ENCODE peak calls at places on chromosomes 12 and 14, in five cellular contexts. C is adrenal gland, L is uterus, R is A549, Z is IMR-90. U is an unnamed sample.
A peak's percentile ranks its signal among the peaks of the same experiment; 100 is the strongest.

GRCh38 chr12:64273527-64274403 is 51.7 kb upstream of the KICS2 start:
- DNase-seq in C (peak; percentile 19), L (no peak), R (peak; percentile 51), Z (no peak), U (peak; percentile 30)

GRCh38 chr14:63717704-63718103 is 10.2 kb downstream of the SGPP1 start:
- DNase-seq in C (no peak), L (no peak), R (peak; percentile 47), Z (peak; percentile 36), U (no peak)

GRCh38 chr12:90036641-90037040 is 328.0 kb upstream of the ATP2B1 start:
- DNase-seq in C (no peak), L (no peak), R (no peak), Z (peak; percentile 62), U (peak; percentile 11)

GRCh38 chr12:23484238-23484637 is 465.2 kb downstream of the SOX5 start:
- DNase-seq in C (no peak), L (no peak), R (no peak), Z (no peak), U (no peak)

GRCh38 chr14:70735043-70735442 is 74.3 kb downstream of the MAP3K9 start:
- DNase-seq in C (no peak), L (no peak), R (no peak), Z (no peak), U (no peak)

GRCh38 chr12:14238224-14238792 is 127.2 kb upstream of the ATF7IP start:
- DNase-seq in C (no peak), L (no peak), R (peak; percentile 39), Z (peak; percentile 55), U (no peak)

GRCh38 chr14:103360548-103360947 is 24.7 kb upstream of the MARK3 start:
- DNase-seq in C (peak; percentile 10), L (no peak), R (no peak), Z (no peak), U (no peak)

GRCh38 chr12:15956413-15957185 is 45.5 kb downstream of the DERA start:
- DNase-seq in C (no peak), L (no peak), R (no peak), Z (no peak), U (no peak)

GRCh38 chr14:21241218-21241819 is 27.9 kb downstream of the HNRNPC start:
- DNase-seq in C (no peak), L (no peak), R (peak; percentile 25), Z (peak; percentile 38), U (no peak)

GRCh38 chr12:75641031-75641780 is 129.8 kb upstream of the KRR1 start:
- DNase-seq in C (no peak), L (no peak), R (peak; percentile 66), Z (peak; percentile 80), U (peak; percentile 27)

GRCh38 chr14:38867561-38868150 is 235.4 kb downstream of the SEC23A start:
- DNase-seq in C (peak; percentile 64), L (peak; percentile 32), R (peak; percentile 81), Z (peak; percentile 79), U (peak; percentile 4)

GRCh38 chr12:47995976-47996375 is 8.3 kb downstream of the COL2A1 start:
- DNase-seq in C (peak; percentile 54), L (no peak), R (no peak), Z (peak; percentile 76), U (no peak)

DNA sequence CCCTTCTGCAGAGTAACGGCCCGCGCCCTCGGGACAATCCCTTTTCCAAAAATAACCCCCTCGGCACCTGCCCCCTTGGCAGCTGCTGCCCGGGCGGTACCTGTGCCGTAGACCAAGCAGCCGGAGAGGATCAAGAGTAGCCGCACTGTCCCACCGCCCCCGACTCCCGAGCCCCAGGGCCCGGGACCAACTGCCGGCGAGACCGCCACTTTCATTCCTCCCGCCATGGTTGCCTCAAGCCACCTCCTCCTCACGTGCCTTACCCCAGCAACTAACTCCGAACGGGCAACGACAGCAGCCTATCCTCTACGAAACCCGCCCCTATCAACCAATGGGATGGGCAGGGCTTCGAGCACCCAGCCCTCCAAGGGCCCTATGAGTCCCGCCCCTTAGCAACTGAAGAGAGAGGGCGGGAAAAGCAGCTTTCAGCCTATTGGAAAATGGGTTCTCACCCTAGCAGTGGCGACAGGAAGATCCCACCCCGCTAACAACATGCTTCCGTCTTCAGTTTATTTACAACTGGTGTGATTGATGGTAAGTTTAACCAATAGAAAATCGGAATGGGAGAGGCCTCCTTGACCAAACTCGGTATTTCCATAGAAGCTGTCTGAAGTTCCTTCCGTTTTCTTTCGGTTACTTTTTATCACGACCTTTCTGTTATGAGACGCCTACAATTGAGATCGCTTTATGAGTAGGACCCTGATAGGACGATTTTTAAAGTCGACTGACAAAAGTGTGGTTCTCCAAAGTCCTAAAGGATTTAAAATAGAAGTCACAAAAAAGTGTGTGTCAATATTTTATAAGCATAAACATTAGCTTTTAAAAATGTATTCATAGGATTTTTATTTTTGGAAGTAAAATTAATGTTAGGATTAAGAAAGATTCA is at the start of gene NEMP1:
- DNase-seq in C (peak; percentile 99), L (peak; percentile 95), R (peak; percentile 100), Z (peak; percentile 100), U (peak; percentile 89)
- TF ChIP-seq POLR2A in C (peak; percentile 63), L (peak; percentile 56), R (peak; percentile 45), Z (peak; percentile 73), U (peak; percentile 70)

GRCh38 chr12:1661553-1662335 is 29.1 kb upstream of the ADIPOR2 start:
- DNase-seq in C (peak; percentile 98), L (peak; percentile 77), R (peak; percentile 91), Z (peak; percentile 82), U (peak; percentile 97)
- TF ChIP-seq POLR2A in C (peak; percentile 73), L (peak; percentile 59), R (peak; percentile 68), Z (no peak), U (peak; percentile 28)

DNA sequence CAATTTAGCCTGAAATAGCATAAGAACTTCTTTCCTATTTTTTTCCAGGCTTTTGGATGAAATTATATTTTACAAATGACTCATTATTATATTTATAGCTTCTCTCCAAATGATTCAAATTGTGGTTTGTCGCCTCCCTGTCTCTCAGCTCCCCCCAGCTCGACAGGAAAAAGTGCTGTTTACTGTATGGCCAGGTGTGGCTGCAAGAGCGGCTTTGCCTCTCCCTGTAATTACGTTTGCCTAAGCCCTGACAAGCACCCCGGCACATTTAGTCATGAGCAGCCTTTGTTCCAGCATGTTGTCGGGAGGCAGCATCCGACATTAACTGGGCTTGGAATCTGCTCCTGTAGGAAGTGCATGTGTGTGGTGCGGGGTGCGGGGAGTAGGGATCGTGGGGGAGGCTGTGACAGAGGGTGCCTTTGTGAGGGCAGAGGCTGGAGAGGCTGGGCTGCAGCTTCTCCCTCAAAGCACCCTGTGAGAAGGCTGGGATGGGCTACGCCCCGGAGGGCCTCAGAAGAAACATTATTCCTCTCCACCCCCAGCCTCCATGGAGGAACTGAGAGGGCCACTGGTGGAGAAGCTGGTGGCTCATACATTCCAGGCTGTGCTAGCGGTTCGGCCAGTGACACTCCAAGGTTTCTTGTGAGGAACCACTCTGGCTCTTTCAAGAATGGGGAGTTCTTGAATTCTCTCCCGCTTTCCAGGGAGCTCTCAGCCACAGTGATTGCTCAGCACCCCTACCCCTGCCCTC is 42.1 kb upstream of the CTDSP2 start:
- DNase-seq in C (peak; percentile 55), L (no peak), R (no peak), Z (peak; percentile 76), U (peak; percentile 32)
- TF ChIP-seq POLR2A in C (no peak), L (no peak), R (no peak), Z (peak; percentile 37), U (peak; percentile 17)

GRCh38 chr12:6272300-6273208 is 37.9 kb upstream of the PLEKHG6 start:
- DNase-seq in C (no peak), L (no peak), R (no peak), Z (no peak), U (no peak)
- TF ChIP-seq POLR2A in C (no peak), L (no peak), R (no peak), Z (no peak), U (no peak)

DNA sequence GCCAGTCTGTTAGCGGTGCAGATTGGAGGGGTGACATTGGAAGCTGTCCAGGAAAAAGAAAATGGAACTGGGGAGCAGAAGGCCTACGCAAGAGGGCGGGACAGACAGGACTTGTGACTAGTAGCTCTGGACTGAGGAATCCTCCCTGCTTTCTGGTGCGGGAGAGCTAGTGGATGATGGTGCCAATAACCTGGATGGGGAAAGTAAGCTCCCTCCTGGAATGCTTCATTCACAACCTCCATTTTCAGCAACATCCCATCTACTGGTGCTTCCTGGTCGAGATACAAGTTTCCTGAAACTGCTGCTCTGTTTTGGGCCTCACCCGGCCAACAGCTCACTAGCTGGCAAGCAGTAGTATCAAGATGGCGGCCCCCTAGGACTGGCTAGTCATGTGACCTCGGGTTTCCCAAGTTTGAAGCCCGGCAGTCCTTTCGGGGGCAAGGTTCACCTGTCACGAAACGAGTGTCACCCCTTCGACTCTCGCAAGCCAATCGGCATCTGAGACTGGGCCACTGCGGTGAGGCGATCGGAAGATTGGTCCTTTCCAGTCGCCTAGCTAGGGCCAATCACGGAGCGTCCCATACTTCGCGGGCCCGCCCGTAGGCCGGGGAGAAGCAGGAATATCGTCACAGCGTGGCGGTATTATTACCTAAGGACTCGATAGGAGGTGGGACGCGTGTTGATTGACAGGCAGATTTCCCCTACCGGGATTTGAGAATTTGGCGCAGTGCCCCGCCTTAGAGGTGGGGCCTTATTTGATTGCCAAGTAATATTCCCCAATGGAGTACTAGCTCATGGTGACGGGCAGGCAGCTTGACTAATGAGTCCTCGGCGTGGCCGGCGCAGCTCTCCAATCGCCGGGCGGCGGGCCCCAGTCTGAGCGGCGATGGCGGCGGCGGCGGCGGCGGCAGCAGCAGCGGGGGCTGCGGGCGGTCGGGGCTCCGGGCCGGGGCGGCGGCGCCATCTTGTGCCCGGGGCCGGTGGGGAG is at the start of gene PABPN1:
- DNase-seq in C (peak; percentile 100), L (peak; percentile 99), R (peak; percentile 100), Z (peak; percentile 100), U (peak; percentile 82)
- TF ChIP-seq POLR2A in C (peak; percentile 87), L (peak; percentile 84), R (no peak), Z (no peak), U (no peak)

DNA sequence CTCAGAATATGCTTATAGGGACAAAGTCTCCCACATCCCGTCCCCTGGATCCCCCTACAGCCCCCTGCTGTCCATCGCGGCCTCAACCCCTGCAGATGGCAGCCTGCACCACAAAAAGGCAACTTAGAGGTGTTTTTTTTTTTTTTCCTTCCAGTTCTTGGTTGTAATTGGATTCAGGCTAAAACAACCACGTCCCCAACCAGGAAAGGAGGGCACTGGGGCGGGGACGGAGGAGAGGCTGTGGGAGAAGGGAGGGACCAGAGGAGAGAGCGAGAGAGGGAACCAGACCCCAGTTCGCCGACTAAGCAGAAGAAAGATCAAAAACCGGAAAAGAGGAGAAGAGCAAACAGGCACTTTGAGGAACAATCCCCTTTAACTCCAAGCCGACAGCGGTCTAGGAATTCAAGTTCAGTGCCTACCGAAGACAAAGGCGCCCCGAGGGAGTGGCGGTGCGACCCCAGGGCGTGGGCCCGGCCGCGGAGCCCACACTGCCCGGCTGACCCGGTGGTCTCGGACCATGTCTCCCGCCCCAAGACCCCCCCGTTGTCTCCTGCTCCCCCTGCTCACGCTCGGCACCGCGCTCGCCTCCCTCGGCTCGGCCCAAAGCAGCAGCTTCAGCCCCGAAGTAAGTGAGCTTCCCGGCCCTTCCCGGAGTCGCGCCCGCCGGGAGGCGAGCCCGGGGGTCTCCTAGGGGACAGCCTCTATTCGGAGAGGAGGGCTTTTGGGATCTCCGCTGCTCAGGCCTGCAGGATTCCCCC is at the start of gene MMP14:
- DNase-seq in C (peak; percentile 86), L (peak; percentile 85), R (no peak), Z (peak; percentile 89), U (no peak)
- TF ChIP-seq POLR2A in C (peak; percentile 64), L (peak; percentile 85), R (no peak), Z (peak; percentile 88), U (peak; percentile 27)